ENCODE peak calls at places on chromosomes 13 and 19, in seven cellular contexts. B, R, O, G, D, C and X are unnamed samples.

GRCh38 chr19:40932008-40932959 is 50.3 kb upstream of the CYP2A7 start:
- DNase-seq in B (no peak), R (no peak), O (no peak), G (no peak), D (no peak), C (no peak), X (no peak)

GRCh38 chr19:28213476-28214082 is 999.4 kb downstream of the UQCRFS1 start:
- DNase-seq in B (no peak), R (no peak), O (no peak), G (no peak), D (no peak), C (peak), X (no peak)

GRCh38 chr19:12913871-12914690 is 5.0 kb downstream of the SYCE2 start:
- DNase-seq in B (no peak), R (peak), O (no peak), G (no peak), D (peak), C (peak), X (no peak)

GRCh38 chr13:28631792-28632191 is 27.1 kb upstream of the POMP start:
- DNase-seq in B (no peak), R (no peak), O (no peak), G (no peak), D (no peak), C (no peak), X (no peak)

GRCh38 chr19:13637664-13638063 is 126.7 kb upstream of the MRI1 start:
- DNase-seq in B (no peak), R (no peak), O (no peak), G (no peak), D (no peak), C (no peak), X (no peak)

GRCh38 chr13:75312884-75313520 is 169.0 kb downstream of the TBC1D4 start:
- DNase-seq in B (no peak), R (peak), O (no peak), G (no peak), D (no peak), C (no peak), X (no peak)

GRCh38 chr19:45876411-45877197 is 9.3 kb downstream of the IRF2BP1 start:
- DNase-seq in B (no peak), R (peak), O (no peak), G (peak), D (no peak), C (no peak), X (peak)

GRCh38 chr13:106533940-106534843 is 1.3 kb downstream of the EFNB2 start:
- DNase-seq in B (no peak), R (peak), O (peak), G (peak), D (no peak), C (no peak), X (peak)

GRCh38 chr19:30425885-30426838 is 54.0 kb downstream of the ZNF536 start:
- DNase-seq in B (no peak), R (no peak), O (no peak), G (no peak), D (no peak), C (no peak), X (no peak)

GRCh38 chr19:4730740-4731171 is 7.1 kb upstream of the DPP9 start:
- DNase-seq in B (no peak), R (peak), O (no peak), G (no peak), D (peak), C (peak), X (peak)

GRCh38 chr13:30872195-30872594 is 33.9 kb upstream of the MEDAG start:
- DNase-seq in B (no peak), R (no peak), O (no peak), G (no peak), D (no peak), C (no peak), X (no peak)

GRCh38 chr19:39211731-39212376 is 7.8 kb upstream of the SYCN start:
- DNase-seq in B (no peak), R (no peak), O (no peak), G (no peak), D (no peak), C (no peak), X (no peak)

GRCh38 chr19:54017266-54017665 is 25.8 kb downstream of the CACNG6 start:
- DNase-seq in B (no peak), R (no peak), O (no peak), G (no peak), D (no peak), C (no peak), X (peak)

GRCh38 chr19:30443531-30444252 is 71.5 kb downstream of the ZNF536 start:
- DNase-seq in B (no peak), R (no peak), O (no peak), G (no peak), D (no peak), C (no peak), X (no peak)

GRCh38 chr19:1610579-1610978 is 5.3 kb upstream of the UQCR11 start:
- DNase-seq in B (no peak), R (no peak), O (no peak), G (no peak), D (no peak), C (no peak), X (no peak)

GRCh38 chr13:49625392-49626137 is 2.7 kb upstream of the ARL11 start:
- DNase-seq in B (no peak), R (no peak), O (no peak), G (peak), D (no peak), C (no peak), X (no peak)

GRCh38 chr13:92769064-92769463 is 457.5 kb upstream of the GPC6 start:
- DNase-seq in B (no peak), R (no peak), O (no peak), G (no peak), D (no peak), C (no peak), X (peak)

GRCh38 chr13:79724348-79725103 is 243.6 kb downstream of the NDFIP2 start:
- DNase-seq in B (no peak), R (no peak), O (no peak), G (no peak), D (no peak), C (no peak), X (no peak)

GRCh38 chr13:27182844-27183497 is 11.4 kb upstream of the USP12 start:
- DNase-seq in B (no peak), R (no peak), O (peak), G (peak), D (no peak), C (no peak), X (peak)

GRCh38 chr13:30307194-30307965 is at the start of gene KATNAL1:
- DNase-seq in B (no peak), R (no peak), O (peak), G (peak), D (peak), C (peak), X (peak)

GRCh38 chr19:53086949-53087348 is 16.3 kb downstream of the ZNF160 start:
- DNase-seq in B (no peak), R (no peak), O (no peak), G (peak), D (no peak), C (no peak), X (no peak)

GRCh38 chr19:33387351-33388230 is 14.1 kb downstream of the CEBPG start:
- DNase-seq in B (no peak), R (no peak), O (no peak), G (no peak), D (no peak), C (no peak), X (no peak)

GRCh38 chr19:4352701-4353121 is 9.3 kb downstream of the MPND start:
- DNase-seq in B (no peak), R (peak), O (no peak), G (no peak), D (no peak), C (peak), X (peak)

GRCh38 chr13:75407998-75408397 is 74.0 kb downstream of the TBC1D4 start:
- DNase-seq in B (no peak), R (no peak), O (no peak), G (no peak), D (no peak), C (no peak), X (no peak)

GRCh38 chr13:50366488-50367174 is 351.4 kb downstream of the KCNRG start:
- DNase-seq in B (peak), R (no peak), O (no peak), G (no peak), D (no peak), C (no peak), X (no peak)

GRCh38 chr19:33524024-33524664 is 2.6 kb upstream of the PEPD start:
- DNase-seq in B (no peak), R (no peak), O (no peak), G (no peak), D (no peak), C (no peak), X (no peak)

GRCh38 chr19:29574518-29574917 is 31.6 kb upstream of the POP4 start:
- DNase-seq in B (no peak), R (no peak), O (no peak), G (no peak), D (no peak), C (no peak), X (no peak)

GRCh38 chr13:101209206-101209893 is 207.0 kb downstream of the NALCN start:
- DNase-seq in B (no peak), R (no peak), O (no peak), G (no peak), D (no peak), C (no peak), X (no peak)

GRCh38 chr19:45643927-45644771 is 5.0 kb upstream of the EML2 start:
- DNase-seq in B (no peak), R (no peak), O (no peak), G (no peak), D (no peak), C (no peak), X (no peak)

GRCh38 chr13:30752201-30752797 is 17.0 kb downstream of the ALOX5AP start:
- DNase-seq in B (no peak), R (no peak), O (peak), G (peak), D (no peak), C (no peak), X (peak)

GRCh38 chr13:99558570-99559180 is 57.4 kb downstream of the TM9SF2 start:
- DNase-seq in B (no peak), R (no peak), O (no peak), G (no peak), D (no peak), C (no peak), X (no peak)

GRCh38 chr13:77896536-77896935 is 22.1 kb downstream of the EDNRB start:
- DNase-seq in B (no peak), R (no peak), O (no peak), G (peak), D (no peak), C (no peak), X (peak)

GRCh38 chr13:40485611-40486517 is 180.6 kb downstream of the FOXO1 start:
- DNase-seq in B (no peak), R (peak), O (peak), G (no peak), D (peak), C (peak), X (no peak)

GRCh38 chr19:58007285-58007684 is 4.7 kb upstream of the ZNF606 start:
- DNase-seq in B (no peak), R (no peak), O (no peak), G (no peak), D (no peak), C (peak), X (no peak)

GRCh38 chr19:58000677-58001076 is 1.9 kb downstream of the ZNF606 start:
- DNase-seq in B (no peak), R (no peak), O (no peak), G (no peak), D (no peak), C (no peak), X (no peak)

GRCh38 chr19:58003153-58003828 is 671 bp upstream of the ZNF606 start:
- DNase-seq in B (no peak), R (no peak), O (no peak), G (peak), D (no peak), C (no peak), X (peak)

GRCh38 chr19:58002384-58003152 is at the start of gene ZNF606:
- DNase-seq in B (peak), R (peak), O (peak), G (peak), D (peak), C (peak), X (peak)

DNA sequence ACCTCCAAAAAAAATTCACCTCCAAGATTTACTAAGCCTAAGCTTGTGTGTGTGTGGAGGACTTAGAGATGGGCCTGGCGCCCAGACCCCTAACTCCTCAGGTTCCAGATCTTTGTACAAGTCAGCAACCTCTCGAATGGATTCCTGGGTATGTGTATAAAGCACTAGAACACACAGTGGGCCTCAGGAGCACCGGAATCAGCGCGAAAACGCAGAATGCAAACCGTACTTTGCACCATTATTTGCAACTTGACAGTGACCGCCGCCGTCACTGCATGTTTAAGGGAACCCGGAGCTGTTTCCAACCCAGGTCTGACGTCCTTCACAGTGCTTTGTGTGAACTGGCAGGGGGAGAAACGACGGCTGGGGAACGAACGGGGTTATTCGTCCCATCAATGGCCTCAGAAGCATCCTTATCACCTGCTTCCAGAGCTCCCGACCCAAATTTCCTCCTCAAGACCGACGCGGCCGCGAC is 688 bp downstream of the ZNF606 start:
- DNase-seq in B (no peak), R (no peak), O (no peak), G (no peak), D (no peak), C (no peak), X (peak)
- H3K27ac ChIP-seq in B (peak), R (peak), O (peak), G (peak), D (peak), C (no peak), X (no peak)

DNA sequence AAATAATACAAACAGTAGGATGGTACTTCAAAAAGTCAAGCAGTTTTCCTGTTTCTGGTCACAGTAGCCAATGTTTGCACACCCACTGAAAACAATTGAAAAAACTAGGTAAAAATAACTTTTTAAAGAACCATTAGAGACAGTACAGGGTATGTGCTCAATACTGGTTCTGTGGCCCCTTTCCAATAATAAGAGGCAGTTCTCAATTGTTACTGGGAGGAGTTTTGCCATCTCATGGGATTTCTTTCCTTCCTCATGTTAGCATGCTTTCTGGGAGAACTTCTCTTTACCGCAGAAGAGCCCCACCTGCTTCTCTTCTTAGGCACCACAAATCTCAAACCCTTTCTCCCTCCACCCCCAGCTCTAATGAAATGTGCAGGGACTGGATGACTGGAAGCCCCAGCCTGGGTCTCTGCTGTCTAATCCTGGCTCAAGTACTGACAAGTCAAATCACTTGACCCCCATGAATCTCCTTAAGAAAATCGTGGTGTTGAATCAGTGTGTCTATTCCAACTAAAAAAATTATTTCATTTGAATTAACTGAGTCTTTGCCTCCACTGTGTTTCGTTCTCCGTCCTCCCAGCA is 14.6 kb downstream of the METTL21C start:
- DNase-seq in B (no peak), R (no peak), O (no peak), G (no peak), D (no peak), C (no peak), X (no peak)
- H3K27ac ChIP-seq in B (no peak), R (no peak), O (no peak), G (no peak), D (no peak), C (no peak), X (no peak)

DNA sequence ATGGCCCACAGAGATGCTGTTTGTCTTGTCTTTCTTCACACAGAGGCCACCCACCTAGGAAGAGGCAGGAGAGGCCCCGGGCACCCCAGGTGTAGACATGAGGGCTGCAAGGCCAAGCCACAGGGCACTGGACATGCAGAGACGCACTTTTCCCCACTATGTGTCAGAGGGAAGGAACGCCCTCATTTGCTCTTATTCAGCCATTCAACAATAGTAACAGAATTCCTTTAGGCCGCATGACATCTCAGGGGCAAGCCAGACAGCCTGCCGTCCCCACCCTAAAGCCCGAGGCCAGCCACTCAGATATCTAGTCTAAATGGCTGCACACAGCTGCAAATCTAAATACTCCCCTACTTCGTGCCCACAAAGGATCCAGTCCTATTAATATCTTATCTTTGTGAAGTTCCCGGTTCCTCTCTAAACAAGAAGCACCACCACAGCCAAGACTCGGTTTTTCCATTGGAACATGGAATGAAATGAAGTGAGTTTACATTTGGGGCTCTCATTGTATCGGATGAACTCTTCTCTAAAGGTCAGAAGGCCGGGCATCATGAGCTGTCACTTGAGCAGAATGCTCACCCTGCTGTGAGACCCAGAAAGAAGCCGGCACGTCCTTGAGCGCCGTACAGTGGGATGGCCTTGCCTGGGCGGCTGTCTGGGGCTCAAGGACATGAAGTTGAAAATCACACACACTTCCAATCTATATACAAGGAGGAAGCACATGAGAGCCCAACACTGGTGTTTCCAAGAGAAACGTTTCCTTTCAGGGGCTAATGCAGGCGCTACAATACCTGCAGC is 19.7 kb downstream of the COL4A1 start:
- DNase-seq in B (no peak), R (no peak), O (peak), G (no peak), D (no peak), C (no peak), X (no peak)
- H3K27ac ChIP-seq in B (no peak), R (no peak), O (peak), G (peak), D (peak), C (no peak), X (no peak)

GRCh38 chr19:55678121-55678671 is 3.2 kb downstream of the EPN1 start:
- DNase-seq in B (peak), R (no peak), O (no peak), G (peak), D (peak), C (peak), X (no peak)
- H3K27ac ChIP-seq in B (peak), R (no peak), O (no peak), G (no peak), D (peak), C (peak), X (no peak)

GRCh38 chr13:109785892-109786450 is 412 bp downstream of the IRS2 start:
- DNase-seq in B (no peak), R (no peak), O (no peak), G (no peak), D (no peak), C (no peak), X (no peak)
- H3K27ac ChIP-seq in B (no peak), R (peak), O (peak), G (peak), D (peak), C (no peak), X (no peak)

GRCh38 chr19:10624585-10624984 is 768 bp upstream of the SLC44A2 start:
- DNase-seq in B (no peak), R (no peak), O (no peak), G (no peak), D (no peak), C (no peak), X (no peak)
- H3K27ac ChIP-seq in B (no peak), R (peak), O (no peak), G (no peak), D (peak), C (no peak), X (no peak)

GRCh38 chr19:48718711-48719231 is 754 bp downstream of the MAMSTR start:
- DNase-seq in B (no peak), R (no peak), O (no peak), G (peak), D (no peak), C (no peak), X (no peak)
- H3K27ac ChIP-seq in B (no peak), R (no peak), O (no peak), G (peak), D (no peak), C (no peak), X (no peak)

DNA sequence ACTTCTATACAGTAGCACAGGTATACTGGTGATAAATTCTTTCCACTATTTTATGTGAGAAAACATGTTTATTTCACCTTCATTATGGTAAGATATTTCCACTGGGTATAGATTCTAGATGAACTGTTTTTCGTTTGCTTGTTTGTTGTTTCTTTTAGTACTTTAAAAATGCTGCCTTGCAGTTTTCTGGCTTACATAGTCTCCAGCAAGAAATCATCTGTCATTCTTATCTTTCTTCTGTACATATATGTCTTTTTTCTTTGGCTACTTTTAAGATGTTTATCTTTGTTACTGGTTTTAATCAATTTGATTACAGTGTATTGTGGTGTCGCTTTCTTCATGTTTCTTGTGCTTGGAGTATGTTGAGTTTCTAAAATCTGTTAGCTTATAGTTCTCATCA is 333.3 kb upstream of the HTR2A start:
- DNase-seq in B (no peak), R (no peak), O (no peak), G (no peak), D (no peak), C (no peak), X (peak)
- H3K27ac ChIP-seq in B (no peak), R (no peak), O (no peak), G (no peak), D (no peak), C (no peak), X (no peak)